ENCODE peak calls at places on chromosomes 2 and 18, in ten cellular contexts. One of them, this sample, is unnamed.

GRCh38 chr2:161332568-161332967 is 24.3 kb downstream of the PSMD14 start:
- DNase-seq in A549: no peak
- DNase-seq in GM23248: no peak
- DNase-seq in IMR-90: no peak
- DNase-seq in mesendoderm: no peak
- DNase-seq in breast epithelium: no peak
- DNase-seq in endothelial cell of umbilical vein: no peak
- DNase-seq in tibial artery: no peak
- DNase-seq in lung: no peak
- DNase-seq in hepatocyte: no peak
- DNase-seq in this sample: no peak

GRCh38 chr2:240170883-240171282 is 30.4 kb upstream of the OTOS start:
- DNase-seq in IMR-90: no peak
- DNase-seq in endothelial cell of umbilical vein: no peak
- DNase-seq in tibial artery: peak; percentile 10
- DNase-seq in breast epithelium: no peak
- DNase-seq in hepatocyte: no peak
- DNase-seq in A549: no peak
- DNase-seq in mesendoderm: no peak
- DNase-seq in lung: no peak
- DNase-seq in GM23248: no peak
- DNase-seq in this sample: no peak

GRCh38 chr2:161952722-161953322 is 121.2 kb downstream of the DPP4 start:
- DNase-seq in endothelial cell of umbilical vein: no peak
- DNase-seq in hepatocyte: no peak
- DNase-seq in mesendoderm: no peak
- DNase-seq in GM23248: no peak
- DNase-seq in lung: no peak
- DNase-seq in IMR-90: no peak
- DNase-seq in tibial artery: no peak
- DNase-seq in A549: no peak
- DNase-seq in breast epithelium: no peak
- DNase-seq in this sample: no peak

GRCh38 chr2:219002395-219003266 is 9.4 kb upstream of the CRYBA2 start:
- DNase-seq in hepatocyte: peak; percentile 89
- DNase-seq in breast epithelium: peak; percentile 50
- DNase-seq in GM23248: peak; percentile 64
- DNase-seq in IMR-90: no peak
- DNase-seq in endothelial cell of umbilical vein: no peak
- DNase-seq in A549: peak; percentile 93
- DNase-seq in lung: peak; percentile 71
- DNase-seq in tibial artery: no peak
- DNase-seq in mesendoderm: peak; percentile 87
- DNase-seq in this sample: peak; percentile 41

GRCh38 chr2:54416166-54416798 is 39.8 kb upstream of the SPTBN1 start:
- DNase-seq in tibial artery: no peak
- DNase-seq in GM23248: no peak
- DNase-seq in A549: no peak
- DNase-seq in endothelial cell of umbilical vein: peak; percentile 94
- DNase-seq in lung: peak; percentile 70
- DNase-seq in hepatocyte: peak; percentile 12
- DNase-seq in IMR-90: peak; percentile 37
- DNase-seq in breast epithelium: no peak
- DNase-seq in mesendoderm: no peak
- DNase-seq in this sample: no peak

GRCh38 chr2:107285621-107286303 is 399.8 kb upstream of the ST6GAL2 start:
- DNase-seq in breast epithelium: no peak
- DNase-seq in GM23248: no peak
- DNase-seq in A549: no peak
- DNase-seq in endothelial cell of umbilical vein: no peak
- DNase-seq in lung: no peak
- DNase-seq in tibial artery: no peak
- DNase-seq in hepatocyte: no peak
- DNase-seq in mesendoderm: no peak
- DNase-seq in IMR-90: no peak
- DNase-seq in this sample: no peak

GRCh38 chr2:230903251-230904150 is 21.5 kb downstream of the GPR55 start:
- DNase-seq in tibial artery: peak; percentile 41
- DNase-seq in lung: no peak
- DNase-seq in A549: no peak
- DNase-seq in hepatocyte: no peak
- DNase-seq in mesendoderm: no peak
- DNase-seq in GM23248: no peak
- DNase-seq in endothelial cell of umbilical vein: no peak
- DNase-seq in breast epithelium: no peak
- DNase-seq in IMR-90: no peak
- DNase-seq in this sample: no peak

GRCh38 chr2:50018938-50019337 is 864.6 kb upstream of the FSHR start:
- DNase-seq in IMR-90: no peak
- DNase-seq in hepatocyte: no peak
- DNase-seq in mesendoderm: peak; percentile 68
- DNase-seq in breast epithelium: no peak
- DNase-seq in GM23248: no peak
- DNase-seq in A549: no peak
- DNase-seq in tibial artery: no peak
- DNase-seq in lung: no peak
- DNase-seq in endothelial cell of umbilical vein: no peak
- DNase-seq in this sample: no peak

GRCh38 chr18:59835656-59836379 is 64.0 kb upstream of the PMAIP1 start:
- DNase-seq in endothelial cell of umbilical vein: no peak
- DNase-seq in mesendoderm: peak; percentile 54
- DNase-seq in breast epithelium: no peak
- DNase-seq in lung: no peak
- DNase-seq in tibial artery: no peak
- DNase-seq in A549: no peak
- DNase-seq in GM23248: no peak
- DNase-seq in IMR-90: peak; percentile 17
- DNase-seq in hepatocyte: no peak
- DNase-seq in this sample: no peak

GRCh38 chr2:10329584-10329879 is 26.8 kb downstream of the HPCAL1 start:
- DNase-seq in A549: no peak
- DNase-seq in endothelial cell of umbilical vein: no peak
- DNase-seq in mesendoderm: no peak
- DNase-seq in IMR-90: no peak
- DNase-seq in GM23248: no peak
- DNase-seq in tibial artery: no peak
- DNase-seq in lung: no peak
- DNase-seq in breast epithelium: no peak
- DNase-seq in hepatocyte: no peak
- DNase-seq in this sample: no peak

GRCh38 chr18:51527826-51528225 is 330.3 kb upstream of the MEX3C start:
- DNase-seq in A549: no peak
- DNase-seq in tibial artery: no peak
- DNase-seq in IMR-90: no peak
- DNase-seq in GM23248: no peak
- DNase-seq in hepatocyte: no peak
- DNase-seq in lung: no peak
- DNase-seq in endothelial cell of umbilical vein: no peak
- DNase-seq in breast epithelium: no peak
- DNase-seq in mesendoderm: no peak
- DNase-seq in this sample: no peak

DNA sequence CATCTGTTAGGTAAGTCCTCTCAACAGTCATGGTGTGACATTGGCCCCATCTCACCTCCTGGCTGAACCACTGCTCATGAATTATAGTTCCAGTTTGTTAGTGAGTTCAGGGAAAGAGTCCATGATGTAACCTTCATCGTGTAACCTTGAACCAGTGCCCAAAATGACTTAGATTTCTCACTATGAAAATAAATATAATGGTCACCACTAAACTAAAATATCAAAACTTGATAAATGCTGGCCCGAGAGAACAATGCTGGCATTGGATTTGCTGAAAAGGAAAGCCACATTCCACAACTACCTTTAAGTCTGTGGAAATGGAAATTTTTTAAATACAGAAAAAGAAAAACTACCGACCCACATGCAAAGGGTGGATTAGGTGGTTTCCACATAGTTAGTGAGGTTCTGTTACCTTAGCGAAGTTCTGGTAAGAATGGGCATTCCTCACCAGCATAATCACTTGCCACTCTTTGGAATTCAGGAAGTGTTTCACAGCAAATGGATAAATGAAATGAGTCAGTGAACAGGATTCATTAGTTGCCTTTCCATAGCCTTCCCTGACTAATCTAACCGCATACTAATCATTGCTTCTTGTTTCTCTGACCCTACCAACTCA is 133.9 kb upstream of the CTAGE1 start:
- DNase-seq in breast epithelium: no peak
- DNase-seq in hepatocyte: no peak
- DNase-seq in endothelial cell of umbilical vein: peak; percentile 92
- DNase-seq in lung: no peak
- DNase-seq in tibial artery: no peak
- DNase-seq in mesendoderm: no peak
- DNase-seq in GM23248: peak; percentile 92
- DNase-seq in IMR-90: peak; percentile 92
- DNase-seq in A549: peak; percentile 20
- DNase-seq in this sample: no peak
- H3K27ac ChIP-seq in breast epithelium: peak overlapping the region; percentile 41
- H3K27ac ChIP-seq in hepatocyte: no peak overlapping the region
- H3K27ac ChIP-seq in endothelial cell of umbilical vein: peak overlapping the region; percentile 79
- H3K27ac ChIP-seq in lung: no peak overlapping the region
- H3K27ac ChIP-seq in tibial artery: peak overlapping the region; percentile 37
- H3K27ac ChIP-seq in mesendoderm: no peak overlapping the region
- H3K27ac ChIP-seq in GM23248: peak overlapping the region; percentile 75
- H3K27ac ChIP-seq in IMR-90: no peak overlapping the region
- H3K27ac ChIP-seq in A549: peak overlapping the region; percentile 40
- H3K27ac ChIP-seq in this sample: no peak overlapping the region

GRCh38 chr2:157838442-157839161 is 37.5 kb downstream of the ACVR1 start:
- DNase-seq in endothelial cell of umbilical vein: peak; percentile 91
- DNase-seq in IMR-90: peak; percentile 90
- DNase-seq in tibial artery: no peak
- DNase-seq in hepatocyte: peak; percentile 68
- DNase-seq in A549: peak; percentile 37
- DNase-seq in breast epithelium: no peak
- DNase-seq in mesendoderm: peak; percentile 87
- DNase-seq in lung: no peak
- DNase-seq in GM23248: peak; percentile 80
- DNase-seq in this sample: peak; percentile 72

GRCh38 chr2:157836531-157836930 is 39.6 kb downstream of the ACVR1 start:
- DNase-seq in breast epithelium: no peak
- DNase-seq in endothelial cell of umbilical vein: no peak
- DNase-seq in mesendoderm: no peak
- DNase-seq in IMR-90: no peak
- DNase-seq in GM23248: no peak
- DNase-seq in tibial artery: no peak
- DNase-seq in lung: no peak
- DNase-seq in A549: no peak
- DNase-seq in hepatocyte: peak; percentile 27
- DNase-seq in this sample: no peak

GRCh38 chr2:157837851-157838441 is 38.2 kb downstream of the ACVR1 start:
- DNase-seq in IMR-90: peak; percentile 67
- DNase-seq in mesendoderm: no peak
- DNase-seq in tibial artery: no peak
- DNase-seq in lung: no peak
- DNase-seq in GM23248: peak; percentile 63
- DNase-seq in breast epithelium: no peak
- DNase-seq in A549: no peak
- DNase-seq in hepatocyte: peak; percentile 35
- DNase-seq in endothelial cell of umbilical vein: peak; percentile 80
- DNase-seq in this sample: peak; percentile 81

GRCh38 chr2:157833721-157834120 is 42.4 kb downstream of the ACVR1 start:
- DNase-seq in tibial artery: no peak
- DNase-seq in breast epithelium: no peak
- DNase-seq in lung: no peak
- DNase-seq in A549: no peak
- DNase-seq in mesendoderm: no peak
- DNase-seq in endothelial cell of umbilical vein: no peak
- DNase-seq in IMR-90: no peak
- DNase-seq in hepatocyte: no peak
- DNase-seq in GM23248: no peak
- DNase-seq in this sample: no peak

GRCh38 chr2:157835425-157835824 is 40.7 kb downstream of the ACVR1 start:
- DNase-seq in A549: no peak
- DNase-seq in tibial artery: no peak
- DNase-seq in breast epithelium: no peak
- DNase-seq in hepatocyte: no peak
- DNase-seq in lung: no peak
- DNase-seq in endothelial cell of umbilical vein: no peak
- DNase-seq in IMR-90: no peak
- DNase-seq in GM23248: no peak
- DNase-seq in mesendoderm: no peak
- DNase-seq in this sample: no peak
- H3K4me1 ChIP-seq in A549: peaks cover 57% of the 10 kb centered on the region
- H3K4me1 ChIP-seq in tibial artery: peaks cover 83% of the 10 kb centered on the region
- H3K4me1 ChIP-seq in breast epithelium: no peaks in the 10 kb centered on the region
- H3K4me1 ChIP-seq in hepatocyte: peaks cover 48% of the 10 kb centered on the region
- H3K4me1 ChIP-seq in lung: peaks cover 15% of the 10 kb centered on the region
- H3K4me1 ChIP-seq in endothelial cell of umbilical vein: peaks cover 46% of the 10 kb centered on the region
- H3K4me1 ChIP-seq in IMR-90: peaks cover 26% of the 10 kb centered on the region
- H3K4me1 ChIP-seq in GM23248: peaks cover 44% of the 10 kb centered on the region
- H3K4me1 ChIP-seq in mesendoderm: peaks cover 31% of the 10 kb centered on the region
- H3K4me1 ChIP-seq in this sample: peaks cover 73% of the 10 kb centered on the region

DNA sequence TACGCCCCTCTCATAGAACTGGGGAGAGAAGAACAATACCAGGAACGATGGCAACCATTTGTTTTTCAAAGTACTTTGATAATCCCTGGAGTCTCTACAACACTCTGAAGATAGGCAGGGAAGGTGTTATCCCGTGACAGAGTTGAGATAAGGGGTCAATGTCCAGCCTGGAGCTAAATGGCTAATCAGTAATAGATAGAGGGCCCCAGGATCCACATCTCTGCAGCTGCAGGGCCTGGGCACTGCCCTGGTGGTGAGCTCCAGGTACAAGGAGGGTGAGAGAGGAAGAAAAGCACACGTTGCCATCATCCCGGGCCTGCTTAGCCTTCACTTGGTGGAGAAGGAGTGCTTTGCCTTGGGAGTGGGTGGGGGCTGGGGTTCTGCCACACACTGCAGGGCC is 260.6 kb downstream of the PRKCE start:
- DNase-seq in hepatocyte: peak; percentile 79
- DNase-seq in GM23248: no peak
- DNase-seq in endothelial cell of umbilical vein: no peak
- DNase-seq in lung: no peak
- DNase-seq in tibial artery: no peak
- DNase-seq in mesendoderm: peak; percentile 95
- DNase-seq in IMR-90: no peak
- DNase-seq in A549: no peak
- DNase-seq in breast epithelium: no peak
- DNase-seq in this sample: no peak
- H3K27ac ChIP-seq in hepatocyte: peak overlapping the region; percentile 94
- H3K27ac ChIP-seq in GM23248: no peak overlapping the region
- H3K27ac ChIP-seq in endothelial cell of umbilical vein: no peak overlapping the region
- H3K27ac ChIP-seq in lung: no peak overlapping the region
- H3K27ac ChIP-seq in tibial artery: no peak overlapping the region
- H3K27ac ChIP-seq in mesendoderm: no peak overlapping the region
- H3K27ac ChIP-seq in IMR-90: no peak overlapping the region
- H3K27ac ChIP-seq in A549: no peak overlapping the region
- H3K27ac ChIP-seq in breast epithelium: peak overlapping the region; percentile 83
- H3K27ac ChIP-seq in this sample: no peak overlapping the region

DNA sequence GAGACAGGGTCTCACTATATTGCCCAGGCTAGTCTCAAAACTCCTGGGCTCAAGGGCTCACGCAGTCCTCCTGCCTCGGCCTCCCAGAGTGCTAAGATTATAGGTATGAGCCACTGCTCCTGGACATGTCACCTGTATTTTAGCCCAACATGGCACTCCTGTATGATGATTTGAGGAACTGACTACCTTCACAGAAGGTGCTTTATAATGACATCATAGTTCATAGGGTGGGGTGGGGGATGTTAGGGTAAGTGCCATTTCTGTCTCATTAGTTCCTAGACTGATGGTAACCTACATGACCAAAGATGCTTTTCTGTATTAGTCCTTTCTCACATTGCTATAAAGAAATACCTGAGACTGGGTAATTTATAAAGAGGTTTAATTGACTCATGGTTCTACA is 109.7 kb downstream of the MAP4K4 start:
- DNase-seq in endothelial cell of umbilical vein: no peak
- DNase-seq in GM23248: no peak
- DNase-seq in breast epithelium: no peak
- DNase-seq in lung: no peak
- DNase-seq in tibial artery: no peak
- DNase-seq in IMR-90: no peak
- DNase-seq in hepatocyte: no peak
- DNase-seq in mesendoderm: no peak
- DNase-seq in A549: no peak
- DNase-seq in this sample: no peak
- H3K4me1 ChIP-seq in endothelial cell of umbilical vein: peaks cover 43% of the 10 kb centered on the region
- H3K4me1 ChIP-seq in GM23248: peaks cover 68% of the 10 kb centered on the region
- H3K4me1 ChIP-seq in breast epithelium: no peaks in the 10 kb centered on the region
- H3K4me1 ChIP-seq in lung: peaks cover 11% of the 10 kb centered on the region
- H3K4me1 ChIP-seq in tibial artery: peaks cover 82% of the 10 kb centered on the region
- H3K4me1 ChIP-seq in IMR-90: peaks cover 30% of the 10 kb centered on the region
- H3K4me1 ChIP-seq in hepatocyte: peaks cover 48% of the 10 kb centered on the region
- H3K4me1 ChIP-seq in mesendoderm: peaks cover 14% of the 10 kb centered on the region
- H3K4me1 ChIP-seq in A549: peaks cover 61% of the 10 kb centered on the region
- H3K4me1 ChIP-seq in this sample: peaks cover 26% of the 10 kb centered on the region

This sample was measured in psoas muscle.